ENCODE peak calls at places on chromosomes 4 and X, in seven cellular contexts. R is esophagus muscularis mucosa, A is HCT116, Y is suprapubic skin, B is right lobe of liver, U is uterus, W is stomach. N is an unnamed sample.

GRCh38 chrX:2404816-2405215 is 96.0 kb downstream of the DHRSX start:
- DNase-seq in R (no peak), A (no peak), Y (no peak), B (peak; percentile 35), U (no peak), W (no peak), N (no peak)

GRCh38 chr4:149914521-149915115 is 99.0 kb upstream of the IQCM start:
- DNase-seq in R (no peak), A (peak; percentile 52), Y (no peak), B (no peak), U (no peak), W (no peak), N (no peak)

GRCh38 chr4:53476232-53477037 is 99.0 kb downstream of the FIP1L1 start:
- DNase-seq in R (no peak), A (no peak), Y (peak; percentile 68), B (no peak), U (no peak), W (no peak), N (no peak)

GRCh38 chr4:138870739-138871633 is 144.6 kb upstream of the NOCT start:
- DNase-seq in R (no peak), A (peak; percentile 65), Y (no peak), B (no peak), U (peak; percentile 66), W (peak; percentile 67), N (peak; percentile 33)

GRCh38 chrX:120664081-120664480 is 34.2 kb upstream of the C1GALT1C1 start:
- DNase-seq in R (no peak), A (peak; percentile 18), Y (no peak), B (no peak), U (no peak), W (no peak), N (no peak)

GRCh38 chr4:23728393-23728792 is 161.5 kb downstream of the PPARGC1A start:
- DNase-seq in R (no peak), A (no peak), Y (no peak), B (no peak), U (no peak), W (no peak), N (no peak)

GRCh38 chr4:184479516-184479950 is 5.2 kb upstream of the IRF2 start:
- DNase-seq in R (no peak), A (no peak), Y (no peak), B (no peak), U (no peak), W (no peak), N (no peak)

GRCh38 chr4:1009647-1010521 is 1.5 kb upstream of the FGFRL1 start:
- DNase-seq in R (no peak), A (no peak), Y (no peak), B (peak; percentile 87), U (peak; percentile 75), W (peak; percentile 79), N (peak; percentile 54)

GRCh38 chr4:140523370-140523856 is 555 bp upstream of the ELMOD2 start:
- DNase-seq in R (no peak), A (no peak), Y (no peak), B (no peak), U (no peak), W (no peak), N (no peak)

GRCh38 chrX:68503830-68504229 is 5.0 kb downstream of the YIPF6 start:
- DNase-seq in R (no peak), A (no peak), Y (no peak), B (no peak), U (no peak), W (no peak), N (no peak)

GRCh38 chrX:2483398-2483797 is 17.4 kb downstream of the DHRSX start:
- DNase-seq in R (no peak), A (no peak), Y (no peak), B (no peak), U (no peak), W (no peak), N (no peak)

GRCh38 chrX:49308604-49309269 is 5.3 kb downstream of the GAGE10 start:
- DNase-seq in R (no peak), A (no peak), Y (no peak), B (no peak), U (peak; percentile 37), W (no peak), N (peak; percentile 5)

GRCh38 chrX:119984652-119985051 is 41.1 kb upstream of the NKAP start:
- DNase-seq in R (no peak), A (no peak), Y (no peak), B (no peak), U (no peak), W (no peak), N (no peak)

GRCh38 chrX:15505104-15505503 is 4.5 kb downstream of the BMX start:
- DNase-seq in R (no peak), A (no peak), Y (no peak), B (no peak), U (no peak), W (no peak), N (no peak)

GRCh38 chrX:155056877-155057792 is 13.8 kb downstream of the CMC4 start:
- DNase-seq in R (peak; percentile 91), A (peak; percentile 51), Y (peak; percentile 73), B (peak; percentile 59), U (peak; percentile 70), W (peak; percentile 68), N (peak; percentile 36)

GRCh38 chr4:182863501-182863900 is 53.7 kb downstream of the DCTD start:
- DNase-seq in R (no peak), A (no peak), Y (no peak), B (no peak), U (no peak), W (no peak), N (no peak)

GRCh38 chr4:118994030-118994429 is 105.4 kb downstream of the SYNPO2 start:
- DNase-seq in R (peak; percentile 94), A (no peak), Y (no peak), B (no peak), U (no peak), W (peak; percentile 38), N (no peak)

GRCh38 chr4:139951051-139951450 is 202.9 kb downstream of the MAML3 start:
- DNase-seq in R (no peak), A (no peak), Y (no peak), B (no peak), U (no peak), W (no peak), N (no peak)

GRCh38 chr4:79141530-79141929 is 184.3 kb downstream of the NAA11 start:
- DNase-seq in R (no peak), A (no peak), Y (no peak), B (no peak), U (no peak), W (no peak), N (no peak)

GRCh38 chr4:136831553-136831952 is 700.7 kb downstream of the PCDH18 start:
- DNase-seq in R (no peak), A (peak; percentile 6), Y (no peak), B (no peak), U (no peak), W (no peak), N (no peak)

GRCh38 chr4:149371021-149371420 is 444.6 kb downstream of the IQCM start:
- DNase-seq in R (no peak), A (peak; percentile 67), Y (no peak), B (peak; percentile 19), U (no peak), W (no peak), N (no peak)

GRCh38 chrX:19602866-19603620 is 87.7 kb upstream of the MAP3K15 start:
- DNase-seq in R (no peak), A (peak; percentile 39), Y (no peak), B (no peak), U (no peak), W (no peak), N (no peak)

GRCh38 chrX:111411591-111412371 is at the start of gene DCX:
- DNase-seq in R (no peak), A (no peak), Y (no peak), B (no peak), U (no peak), W (no peak), N (no peak)

DNA sequence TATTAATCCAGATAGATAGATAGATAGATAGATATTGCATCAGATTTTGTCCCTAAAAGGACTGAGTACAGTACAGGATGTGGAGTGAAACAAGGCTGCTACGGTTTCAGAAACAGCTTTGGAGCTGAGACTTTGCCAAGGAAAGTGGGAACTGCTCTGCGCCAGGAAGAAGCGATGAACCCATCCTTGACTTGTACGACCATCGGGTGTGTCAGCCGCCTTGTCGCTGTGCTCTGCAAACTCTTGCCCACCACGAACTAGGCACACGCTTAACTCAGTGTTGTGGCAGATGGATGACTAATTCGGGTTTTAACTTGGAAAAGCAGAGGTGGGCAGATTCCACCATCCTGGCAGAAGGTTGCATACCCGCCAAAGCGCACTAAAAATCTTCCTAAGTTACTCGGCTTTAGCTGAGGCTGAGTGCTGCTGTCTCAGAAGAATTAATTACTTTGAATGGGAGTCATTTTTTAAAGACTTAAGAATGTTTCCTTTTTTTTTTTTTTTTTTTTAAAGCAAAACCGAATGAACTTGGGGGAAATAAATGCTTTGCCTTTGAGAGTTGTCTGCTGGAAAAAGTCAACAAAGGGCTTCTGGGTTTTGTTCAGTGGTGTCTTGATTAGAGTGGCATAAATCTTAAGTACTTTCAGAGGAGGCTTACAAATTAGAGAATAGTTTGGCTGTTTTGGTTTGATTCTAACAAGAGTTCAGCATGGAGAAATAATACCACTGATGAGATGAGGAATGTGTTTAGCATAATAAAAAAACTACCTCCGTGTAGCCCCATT is 69.5 kb downstream of the SHROOM2 start:
- DNase-seq in R (no peak), A (no peak), Y (no peak), B (no peak), U (no peak), W (no peak), N (no peak)
- TF ChIP-seq POLR2A in R (no peak), A (no peak), Y (no peak), B (no peak), U (no peak), W (no peak), N (no peak)

DNA sequence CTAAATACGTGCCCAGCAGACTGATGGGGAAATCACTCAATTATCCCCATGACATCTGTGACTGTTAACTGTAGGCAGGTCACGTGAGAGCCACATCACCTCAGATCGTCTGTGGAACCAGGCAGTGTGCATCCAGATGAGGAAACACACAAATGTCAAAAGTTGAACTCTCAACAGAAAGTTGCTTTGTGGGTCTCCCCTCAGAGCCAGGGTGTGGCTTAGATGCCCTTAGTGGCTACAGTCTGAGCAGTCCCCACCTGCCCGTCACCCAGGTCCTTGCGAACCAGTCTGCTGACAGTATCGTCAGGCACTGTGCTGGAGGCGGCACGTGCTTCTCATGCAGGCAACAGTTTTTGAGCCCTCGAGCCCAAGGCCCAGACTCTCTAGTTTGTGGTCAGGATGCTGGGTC is 10.8 kb downstream of the TMEM187 start:
- DNase-seq in R (no peak), A (no peak), Y (no peak), B (no peak), U (no peak), W (no peak), N (no peak)
- H3K27me3 ChIP-seq in R (no peaks in the 10 kb centered on the region), A (no peaks in the 10 kb centered on the region), Y (no peaks in the 10 kb centered on the region), B (no peaks in the 10 kb centered on the region), U (no peaks in the 10 kb centered on the region), W (peaks cover 3% of the 10 kb centered on the region), N (peaks cover 3% of the 10 kb centered on the region)

GRCh38 chr4:107930821-107931774 is at the start of gene CYP2U1:
- DNase-seq in R (peak; percentile 94), A (peak; percentile 36), Y (peak; percentile 91), B (peak; percentile 92), U (peak; percentile 87), W (peak; percentile 85), N (peak; percentile 81)
- TF ChIP-seq POLR2A in R (peak; percentile 24), A (peak; percentile 56), Y (no peak), B (peak; percentile 60), U (peak; percentile 74), W (no peak), N (peak; percentile 72)

DNA sequence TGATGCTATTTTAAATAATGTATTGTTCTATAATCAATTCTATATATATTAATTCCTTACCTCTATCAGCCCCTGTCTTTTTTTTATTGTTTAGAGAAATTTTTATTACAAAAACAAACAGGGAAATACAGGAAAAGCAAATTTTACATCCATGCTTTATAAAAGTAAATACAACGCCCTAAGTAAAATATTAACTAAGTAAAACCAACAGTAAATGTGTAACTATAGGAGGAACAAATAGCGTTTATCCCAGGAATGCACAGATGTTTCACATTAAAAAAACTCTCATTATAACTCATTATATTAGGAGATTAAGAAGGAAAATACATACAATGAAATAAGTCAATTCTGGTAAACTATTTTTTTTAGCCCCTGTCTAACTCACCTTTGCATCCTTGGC is 8.2 kb upstream of the ITM2A start:
- DNase-seq in R (no peak), A (no peak), Y (no peak), B (no peak), U (no peak), W (no peak), N (no peak)
- H3K27me3 ChIP-seq in R (no peaks in the 10 kb centered on the region), A (no peaks in the 10 kb centered on the region), Y (no peaks in the 10 kb centered on the region), B (peaks cover 4% of the 10 kb centered on the region), U (no peaks in the 10 kb centered on the region), W (no peaks in the 10 kb centered on the region), N (no peaks in the 10 kb centered on the region)